ENCODE peak calls at places on chromosome 7, in nine cellular contexts. One of them, this sample, is unnamed.

GRCh38 chr7:16712916-16713315 is 40.6 kb upstream of the TSPAN13 start:
- DNase-seq in osteoblast: peak; percentile 50
- DNase-seq in upper lobe of right lung: no peak
- DNase-seq in IMR-90: peak; percentile 67
- DNase-seq in pancreas: no peak
- DNase-seq in astrocyte: peak; percentile 81
- DNase-seq in GM12865: peak; percentile 35
- DNase-seq in brain microvascular endothelial cell: no peak
- DNase-seq in right lobe of liver: no peak
- DNase-seq in this sample: no peak

GRCh38 chr7:47039899-47040298 is 542.0 kb downstream of the TNS3 start:
- DNase-seq in upper lobe of right lung: no peak
- DNase-seq in osteoblast: no peak
- DNase-seq in GM12865: no peak
- DNase-seq in pancreas: no peak
- DNase-seq in right lobe of liver: no peak
- DNase-seq in astrocyte: peak; percentile 66
- DNase-seq in brain microvascular endothelial cell: peak; percentile 31
- DNase-seq in IMR-90: peak; percentile 48
- DNase-seq in this sample: peak; percentile 70

GRCh38 chr7:39271386-39271785 is 293.7 kb downstream of the POU6F2 start:
- DNase-seq in astrocyte: no peak
- DNase-seq in IMR-90: no peak
- DNase-seq in brain microvascular endothelial cell: peak; percentile 11
- DNase-seq in right lobe of liver: no peak
- DNase-seq in GM12865: no peak
- DNase-seq in upper lobe of right lung: peak; percentile 85
- DNase-seq in osteoblast: no peak
- DNase-seq in pancreas: peak; percentile 28
- DNase-seq in this sample: peak; percentile 7

GRCh38 chr7:26460326-26460725 is 168.7 kb downstream of the SNX10 start:
- DNase-seq in GM12865: no peak
- DNase-seq in osteoblast: no peak
- DNase-seq in brain microvascular endothelial cell: no peak
- DNase-seq in pancreas: peak; percentile 47
- DNase-seq in right lobe of liver: no peak
- DNase-seq in astrocyte: no peak
- DNase-seq in upper lobe of right lung: no peak
- DNase-seq in IMR-90: no peak
- DNase-seq in this sample: no peak

GRCh38 chr7:97818066-97818663 is 54.0 kb downstream of the ASNS start:
- DNase-seq in IMR-90: no peak
- DNase-seq in osteoblast: no peak
- DNase-seq in astrocyte: no peak
- DNase-seq in GM12865: no peak
- DNase-seq in right lobe of liver: no peak
- DNase-seq in brain microvascular endothelial cell: no peak
- DNase-seq in pancreas: no peak
- DNase-seq in upper lobe of right lung: no peak
- DNase-seq in this sample: no peak

GRCh38 chr7:128880791-128881457 is 18.3 kb downstream of the ATP6V1F start:
- DNase-seq in upper lobe of right lung: peak; percentile 50
- DNase-seq in right lobe of liver: peak; percentile 38
- DNase-seq in IMR-90: no peak
- DNase-seq in brain microvascular endothelial cell: no peak
- DNase-seq in pancreas: no peak
- DNase-seq in osteoblast: peak; percentile 51
- DNase-seq in astrocyte: no peak
- DNase-seq in GM12865: no peak
- DNase-seq in this sample: no peak

GRCh38 chr7:154388412-154388811 is 336.2 kb downstream of the DPP6 start:
- DNase-seq in pancreas: no peak
- DNase-seq in brain microvascular endothelial cell: no peak
- DNase-seq in GM12865: no peak
- DNase-seq in IMR-90: no peak
- DNase-seq in right lobe of liver: no peak
- DNase-seq in osteoblast: no peak
- DNase-seq in astrocyte: no peak
- DNase-seq in upper lobe of right lung: no peak
- DNase-seq in this sample: no peak

GRCh38 chr7:82335927-82336326 is 107.7 kb downstream of the CACNA2D1 start:
- DNase-seq in right lobe of liver: no peak
- DNase-seq in upper lobe of right lung: no peak
- DNase-seq in osteoblast: no peak
- DNase-seq in GM12865: peak; percentile 5
- DNase-seq in astrocyte: peak; percentile 14
- DNase-seq in brain microvascular endothelial cell: no peak
- DNase-seq in pancreas: peak; percentile 11
- DNase-seq in IMR-90: peak; percentile 66
- DNase-seq in this sample: peak; percentile 56

GRCh38 chr7:67462781-67463191 is 466.2 kb downstream of the TYW1 start:
- DNase-seq in upper lobe of right lung: peak; percentile 67
- DNase-seq in pancreas: no peak
- DNase-seq in astrocyte: peak; percentile 27
- DNase-seq in brain microvascular endothelial cell: no peak
- DNase-seq in osteoblast: no peak
- DNase-seq in right lobe of liver: no peak
- DNase-seq in IMR-90: no peak
- DNase-seq in GM12865: no peak
- DNase-seq in this sample: no peak

GRCh38 chr7:2537981-2538851 is 17.1 kb downstream of the BRAT1 start:
- DNase-seq in astrocyte: no peak
- DNase-seq in right lobe of liver: peak; percentile 51
- DNase-seq in GM12865: no peak
- DNase-seq in osteoblast: peak; percentile 87
- DNase-seq in brain microvascular endothelial cell: no peak
- DNase-seq in upper lobe of right lung: peak; percentile 65
- DNase-seq in IMR-90: no peak
- DNase-seq in pancreas: no peak
- DNase-seq in this sample: no peak

DNA sequence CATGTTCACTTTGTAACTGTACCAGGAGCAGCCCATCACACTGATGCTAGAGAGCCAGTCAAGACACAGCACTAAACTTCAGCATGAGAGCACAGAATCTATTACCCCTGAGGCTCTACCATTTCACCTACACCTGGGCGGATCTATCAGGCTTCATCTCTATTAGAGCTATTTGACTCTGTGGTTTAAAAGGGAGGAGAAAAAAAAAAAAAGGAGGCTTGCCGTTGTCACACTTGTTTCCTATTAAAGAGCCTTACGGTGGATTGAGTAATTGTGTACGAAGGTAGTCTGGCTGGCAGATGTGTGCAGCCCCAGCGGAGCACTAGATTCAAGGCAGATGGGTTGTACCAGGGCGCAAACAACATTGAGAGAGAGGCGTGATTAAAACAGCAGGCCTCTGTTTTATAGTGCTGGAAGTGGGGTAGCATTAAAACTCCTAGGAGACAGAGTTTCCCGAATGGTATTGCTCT is 298.0 kb upstream of the SEMA3A start:
- DNase-seq in pancreas: no peak
- DNase-seq in GM12865: no peak
- DNase-seq in brain microvascular endothelial cell: no peak
- DNase-seq in upper lobe of right lung: no peak
- DNase-seq in IMR-90: no peak
- DNase-seq in osteoblast: no peak
- DNase-seq in astrocyte: no peak
- DNase-seq in right lobe of liver: no peak
- DNase-seq in this sample: peak; percentile 49
- H3K4me3 ChIP-seq in pancreas: no peak overlapping the region
- H3K4me3 ChIP-seq in GM12865: no peak overlapping the region
- H3K4me3 ChIP-seq in brain microvascular endothelial cell: no peak overlapping the region
- H3K4me3 ChIP-seq in upper lobe of right lung: no peak overlapping the region
- H3K4me3 ChIP-seq in IMR-90: no peak overlapping the region
- H3K4me3 ChIP-seq in osteoblast: no peak overlapping the region
- H3K4me3 ChIP-seq in astrocyte: no peak overlapping the region
- H3K4me3 ChIP-seq in right lobe of liver: no peak overlapping the region
- H3K4me3 ChIP-seq in this sample: peak overlapping the region; percentile 28

DNA sequence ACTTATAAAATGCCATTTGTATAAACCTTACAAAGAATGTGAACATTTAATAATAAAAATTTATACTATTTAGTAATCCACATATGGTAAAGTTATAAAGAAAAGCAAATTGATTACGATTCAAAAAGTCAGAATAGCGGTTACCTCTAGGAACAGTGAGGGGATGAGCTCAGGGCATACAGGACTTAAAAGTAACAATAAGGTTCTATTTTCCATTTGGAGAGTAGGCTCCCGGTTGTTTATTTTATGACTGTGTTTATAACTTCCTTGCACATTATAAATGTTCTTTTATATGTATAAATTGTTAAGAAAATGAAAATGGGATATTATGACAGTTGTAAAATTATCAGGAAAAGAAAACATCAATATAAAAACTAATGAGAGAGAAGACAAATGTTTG is 135.7 kb downstream of the AVL9 start:
- DNase-seq in right lobe of liver: no peak
- DNase-seq in IMR-90: no peak
- DNase-seq in osteoblast: no peak
- DNase-seq in GM12865: no peak
- DNase-seq in astrocyte: no peak
- DNase-seq in brain microvascular endothelial cell: no peak
- DNase-seq in pancreas: no peak
- DNase-seq in upper lobe of right lung: no peak
- DNase-seq in this sample: no peak
- TF ChIP-seq CTCF in right lobe of liver: no peak
- TF ChIP-seq CTCF in IMR-90: no peak
- TF ChIP-seq CTCF in osteoblast: no peak
- TF ChIP-seq CTCF in GM12865: no peak
- TF ChIP-seq CTCF in astrocyte: no peak
- TF ChIP-seq CTCF in brain microvascular endothelial cell: no peak
- TF ChIP-seq CTCF in pancreas: no peak
- TF ChIP-seq CTCF in upper lobe of right lung: no peak
- TF ChIP-seq CTCF in this sample: no peak

GRCh38 chr7:159144756-159145543 is at the start of gene VIPR2:
- DNase-seq in osteoblast: no peak
- DNase-seq in IMR-90: no peak
- DNase-seq in brain microvascular endothelial cell: no peak
- DNase-seq in right lobe of liver: no peak
- DNase-seq in pancreas: peak; percentile 50
- DNase-seq in astrocyte: no peak
- DNase-seq in GM12865: no peak
- DNase-seq in upper lobe of right lung: no peak
- DNase-seq in this sample: no peak

GRCh38 chr7:159142730-159143129 is 1.9 kb downstream of the VIPR2 start:
- DNase-seq in pancreas: no peak
- DNase-seq in upper lobe of right lung: no peak
- DNase-seq in right lobe of liver: no peak
- DNase-seq in brain microvascular endothelial cell: no peak
- DNase-seq in IMR-90: no peak
- DNase-seq in astrocyte: no peak
- DNase-seq in GM12865: no peak
- DNase-seq in osteoblast: no peak
- DNase-seq in this sample: no peak

GRCh38 chr7:159145544-159145891 is 851 bp upstream of the VIPR2 start:
- DNase-seq in osteoblast: no peak
- DNase-seq in right lobe of liver: no peak
- DNase-seq in astrocyte: no peak
- DNase-seq in brain microvascular endothelial cell: no peak
- DNase-seq in upper lobe of right lung: no peak
- DNase-seq in IMR-90: no peak
- DNase-seq in pancreas: no peak
- DNase-seq in GM12865: no peak
- DNase-seq in this sample: no peak

GRCh38 chr7:159142204-159142603 is 2.5 kb downstream of the VIPR2 start:
- DNase-seq in right lobe of liver: no peak
- DNase-seq in brain microvascular endothelial cell: no peak
- DNase-seq in astrocyte: no peak
- DNase-seq in pancreas: no peak
- DNase-seq in IMR-90: no peak
- DNase-seq in upper lobe of right lung: no peak
- DNase-seq in osteoblast: no peak
- DNase-seq in GM12865: no peak
- DNase-seq in this sample: no peak

DNA sequence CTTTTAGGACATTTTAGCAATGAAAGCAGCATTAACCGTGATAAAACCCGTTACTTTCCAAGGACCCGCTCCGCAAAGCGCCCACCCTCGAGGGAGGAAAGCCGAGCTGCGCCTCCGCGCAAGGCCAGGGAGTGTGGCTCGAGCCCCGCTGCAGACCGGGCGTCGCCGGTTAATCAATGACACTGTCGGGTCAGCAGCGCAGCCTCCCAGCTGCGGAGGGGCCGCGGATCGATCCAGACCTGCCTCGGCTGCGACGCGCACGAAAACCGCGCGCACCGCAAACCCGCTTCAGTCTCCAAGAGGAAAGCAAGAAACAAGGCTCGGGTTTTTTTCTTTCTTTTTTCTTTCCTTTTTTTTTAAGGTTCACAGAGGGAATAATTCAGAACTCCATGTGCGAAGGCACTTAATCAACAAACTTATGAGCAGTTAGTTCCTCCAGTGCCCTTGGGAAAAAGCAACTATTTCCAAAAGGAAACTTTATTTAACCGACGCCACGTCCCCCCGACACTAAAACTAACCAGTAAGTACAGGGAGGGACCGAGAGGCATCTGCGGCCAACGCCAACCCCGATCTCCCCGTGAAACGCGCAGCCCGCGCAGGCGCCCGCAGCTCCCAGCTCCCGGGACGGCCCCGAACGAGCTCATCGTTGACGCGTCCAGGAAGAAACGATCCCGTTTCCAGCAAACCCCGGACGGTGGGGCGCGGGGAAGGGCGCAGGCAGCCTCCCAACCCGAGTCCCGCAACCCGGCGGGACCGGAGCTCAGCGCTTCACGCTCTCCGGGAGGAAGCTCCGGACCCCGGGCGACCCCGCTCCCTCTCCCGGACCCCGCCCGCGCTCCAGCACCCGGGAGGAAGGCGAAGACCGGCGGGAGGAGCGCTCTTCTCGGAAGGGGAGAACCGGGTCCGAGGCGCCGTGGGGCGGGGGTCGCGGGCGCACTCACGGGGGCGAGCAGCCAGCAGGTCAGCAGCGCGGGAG is 599 bp downstream of the VIPR2 start:
- DNase-seq in astrocyte: no peak
- DNase-seq in IMR-90: no peak
- DNase-seq in right lobe of liver: no peak
- DNase-seq in osteoblast: no peak
- DNase-seq in upper lobe of right lung: no peak
- DNase-seq in brain microvascular endothelial cell: no peak
- DNase-seq in GM12865: no peak
- DNase-seq in pancreas: peak; percentile 44
- DNase-seq in this sample: peak; percentile 4
- H3K4me3 ChIP-seq in astrocyte: no peak overlapping the region
- H3K4me3 ChIP-seq in IMR-90: no peak overlapping the region
- H3K4me3 ChIP-seq in right lobe of liver: peak overlapping the region; percentile 43
- H3K4me3 ChIP-seq in osteoblast: no peak overlapping the region
- H3K4me3 ChIP-seq in upper lobe of right lung: peak overlapping the region; percentile 48
- H3K4me3 ChIP-seq in brain microvascular endothelial cell: no peak overlapping the region
- H3K4me3 ChIP-seq in GM12865: no peak overlapping the region
- H3K4me3 ChIP-seq in pancreas: peak overlapping the region; percentile 11
- H3K4me3 ChIP-seq in this sample: peak overlapping the region; percentile 17

DNA sequence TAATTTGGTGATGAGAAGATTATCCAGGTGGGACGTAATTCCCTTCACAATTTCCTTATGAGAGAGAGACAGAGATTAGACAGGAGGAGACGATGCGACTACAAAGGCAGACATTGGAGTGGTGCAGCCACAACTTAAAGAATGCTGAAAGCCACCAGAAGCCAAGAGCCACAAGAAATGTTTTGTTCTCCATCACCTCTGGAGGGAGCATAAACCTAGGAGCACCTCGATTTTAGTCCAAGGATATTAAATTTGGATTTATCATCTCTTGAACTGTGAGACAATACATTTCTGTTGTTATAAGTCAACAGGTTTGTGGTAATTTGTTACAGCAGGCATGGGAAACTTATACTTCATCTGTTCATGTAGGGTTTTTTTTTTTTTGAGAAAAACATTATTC is 418.9 kb downstream of the DGKB start:
- DNase-seq in IMR-90: no peak
- DNase-seq in upper lobe of right lung: no peak
- DNase-seq in osteoblast: no peak
- DNase-seq in pancreas: no peak
- DNase-seq in brain microvascular endothelial cell: no peak
- DNase-seq in GM12865: no peak
- DNase-seq in astrocyte: no peak
- DNase-seq in right lobe of liver: no peak
- DNase-seq in this sample: peak; percentile 14
- TF ChIP-seq CTCF in IMR-90: no peak
- TF ChIP-seq CTCF in upper lobe of right lung: no peak
- TF ChIP-seq CTCF in osteoblast: no peak
- TF ChIP-seq CTCF in pancreas: no peak
- TF ChIP-seq CTCF in brain microvascular endothelial cell: no peak
- TF ChIP-seq CTCF in GM12865: no peak
- TF ChIP-seq CTCF in astrocyte: no peak
- TF ChIP-seq CTCF in right lobe of liver: no peak
- TF ChIP-seq CTCF in this sample: peak; percentile 18